ENCODE peak calls at places on chromosomes 1 and 21, in ten cellular contexts. N is ovary; D is A673; X is activated gamma-delta T cell treated with anti-CD3 and anti-CD28 coated beads, Interleukin-2, amount 50 U/mL, for 16 hours; J is stimulated activated CD8-positive, alpha-beta memory T cell treated with anti-CD3 and anti-CD28 coated beads, Interleukin-4, amount 100 ng/mL, for 24 hours; P is activated T-helper 1 cell treated with anti-CD3 and anti-CD28 coated beads, Interleukin-12 subunit alpha, Interleukin-12 subunit beta, Interleukin-2, Interleukin-4 antibody, amounts not matched to agents 30 ng/mL and 10 ng/mL and 1 ng/mL, durations not matched to agents 14 hours and 24 hours and 36 hours; O is effector memory CD8-positive, alpha-beta T cell; Q is progenitor cell of endocrine pancreas; Y is psoas muscle; F is left cardiac atrium. H is an unnamed sample.
A peak's percentile ranks its signal among the peaks of the same experiment; 100 is the strongest.

GRCh38 chr1:246907472-246907871 is 24.3 kb downstream of the AHCTF1 start:
- DNase-seq in N (no peak), D (peak; percentile 70), X (no peak), J (no peak), P (no peak), O (no peak), Q (no peak), Y (no peak), F (no peak), H (no peak)

GRCh38 chr1:55050283-55050682 is 10.9 kb downstream of the PCSK9 start:
- DNase-seq in N (peak; percentile 70), D (peak; percentile 52), X (no peak), J (no peak), P (no peak), O (no peak), Q (no peak), Y (no peak), F (no peak), H (no peak)

GRCh38 chr1:227043755-227044154 is 103.7 kb downstream of the COQ8A start:
- DNase-seq in N (no peak), D (peak; percentile 32), X (no peak), J (no peak), P (no peak), O (no peak), Q (no peak), Y (no peak), F (no peak), H (no peak)

GRCh38 chr1:168755800-168756418 is 26.9 kb upstream of the DPT start:
- DNase-seq in N (no peak), D (no peak), X (no peak), J (no peak), P (no peak), O (no peak), Q (no peak), Y (no peak), F (no peak), H (no peak)

GRCh38 chr1:152000989-152001630 is 7.5 kb upstream of the S100A10 start:
- DNase-seq in N (no peak), D (no peak), X (no peak), J (no peak), P (no peak), O (no peak), Q (no peak), Y (no peak), F (no peak), H (no peak)

GRCh38 chr1:231628207-231628876 is 1.8 kb downstream of the DISC1 start:
- DNase-seq in N (no peak), D (peak; percentile 42), X (no peak), J (no peak), P (no peak), O (no peak), Q (no peak), Y (no peak), F (no peak), H (no peak)

GRCh38 chr1:176903474-176903873 is 261.0 kb downstream of the ASTN1 start:
- DNase-seq in N (no peak), D (peak; percentile 75), X (no peak), J (no peak), P (no peak), O (no peak), Q (no peak), Y (no peak), F (no peak), H (no peak)

GRCh38 chr1:228794173-228794572 is 58.9 kb downstream of the RHOU start:
- DNase-seq in N (no peak), D (no peak), X (no peak), J (no peak), P (peak; percentile 49), O (no peak), Q (no peak), Y (no peak), F (no peak), H (no peak)

GRCh38 chr21:31872452-31873274 is at the start of gene HUNK:
- DNase-seq in N (peak; percentile 66), D (peak; percentile 59), X (no peak), J (no peak), P (no peak), O (no peak), Q (peak; percentile 80), Y (peak; percentile 58), F (peak; percentile 30), H (peak; percentile 53)

GRCh38 chr1:153510984-153511410 is 24.8 kb downstream of the S100A6 start:
- DNase-seq in N (peak; percentile 88), D (peak; percentile 81), X (peak; percentile 75), J (peak; percentile 71), P (peak; percentile 65), O (peak; percentile 78), Q (peak; percentile 85), Y (peak; percentile 89), F (peak; percentile 88), H (peak; percentile 88)

GRCh38 chr1:188822248-188822647 is 1655.4 kb downstream of the BRINP3 start:
- DNase-seq in N (no peak), D (peak; percentile 54), X (no peak), J (no peak), P (no peak), O (no peak), Q (no peak), Y (no peak), F (no peak), H (no peak)

GRCh38 chr1:88117597-88117996 is 566.5 kb upstream of the PKN2 start:
- DNase-seq in N (no peak), D (no peak), X (no peak), J (no peak), P (no peak), O (no peak), Q (no peak), Y (no peak), F (no peak), H (no peak)

GRCh38 chr1:116401646-116402176 is 28.7 kb downstream of the ATP1A1 start:
- DNase-seq in N (no peak), D (no peak), X (no peak), J (no peak), P (no peak), O (no peak), Q (no peak), Y (no peak), F (no peak), H (no peak)

GRCh38 chr1:207860531-207860930 is 50.4 kb downstream of the CD34 start:
- DNase-seq in N (no peak), D (no peak), X (no peak), J (no peak), P (no peak), O (no peak), Q (no peak), Y (no peak), F (no peak), H (no peak)

GRCh38 chr1:51569284-51570062 is 47.4 kb upstream of the OSBPL9 start:
- DNase-seq in N (no peak), D (peak; percentile 61), X (no peak), J (no peak), P (peak; percentile 29), O (no peak), Q (no peak), Y (no peak), F (no peak), H (no peak)

GRCh38 chr1:40782371-40782956 is 1.1 kb upstream of the KCNQ4 start:
- DNase-seq in N (no peak), D (no peak), X (no peak), J (no peak), P (no peak), O (no peak), Q (no peak), Y (peak; percentile 67), F (no peak), H (peak; percentile 54)

GRCh38 chr1:18199462-18199861 is 91.9 kb downstream of the IGSF21 start:
- DNase-seq in N (no peak), D (no peak), X (no peak), J (no peak), P (no peak), O (no peak), Q (peak; percentile 12), Y (no peak), F (no peak), H (no peak)

GRCh38 chr1:154145986-154146385 is 8.9 kb downstream of the NUP210L start:
- DNase-seq in N (no peak), D (no peak), X (no peak), J (no peak), P (no peak), O (no peak), Q (no peak), Y (no peak), F (no peak), H (no peak)

GRCh38 chr1:150256193-150256548 is 1.4 kb upstream of the CA14 start:
- DNase-seq in N (no peak), D (peak; percentile 58), X (no peak), J (no peak), P (no peak), O (no peak), Q (no peak), Y (no peak), F (no peak), H (no peak)

GRCh38 chr1:230823421-230823820 is 44.9 kb downstream of the C1orf198 start:
- DNase-seq in N (no peak), D (no peak), X (no peak), J (no peak), P (no peak), O (no peak), Q (no peak), Y (no peak), F (no peak), H (peak; percentile 53)

GRCh38 chr1:51423098-51423821 is 92.9 kb upstream of the TTC39A start:
- DNase-seq in N (no peak), D (no peak), X (no peak), J (no peak), P (no peak), O (no peak), Q (no peak), Y (no peak), F (no peak), H (no peak)

GRCh38 chr1:211036701-211037494 is 97.0 kb downstream of the KCNH1 start:
- DNase-seq in N (no peak), D (peak; percentile 82), X (no peak), J (no peak), P (no peak), O (no peak), Q (no peak), Y (no peak), F (no peak), H (no peak)

GRCh38 chr21:42456457-42456856 is 39.6 kb downstream of the RSPH1 start:
- DNase-seq in N (no peak), D (peak; percentile 86), X (peak; percentile 20), J (no peak), P (peak; percentile 33), O (no peak), Q (no peak), Y (no peak), F (no peak), H (no peak)

GRCh38 chr1:215599418-215599817 is 32.3 kb downstream of the KCTD3 start:
- DNase-seq in N (no peak), D (peak; percentile 61), X (no peak), J (no peak), P (no peak), O (no peak), Q (no peak), Y (no peak), F (no peak), H (no peak)

GRCh38 chr1:157137051-157137772 is 983 bp downstream of the ETV3 start:
- DNase-seq in N (no peak), D (peak; percentile 88), X (no peak), J (no peak), P (no peak), O (no peak), Q (no peak), Y (no peak), F (no peak), H (no peak)